ENCODE peak calls at places on chromosome 21, in five cellular contexts. One of them, this sample, is unnamed.

GRCh38 chr21:40852563-40852962 is 5.6 kb upstream of the DSCAM start:
- DNase-seq in NT2/D1: no peak
- DNase-seq in K562: no peak
- DNase-seq in HepG2: no peak
- DNase-seq in GM12878: no peak
- DNase-seq in this sample: no peak

GRCh38 chr21:37060296-37060695 is 12.6 kb downstream of the PIGP start:
- DNase-seq in NT2/D1: peak; percentile 86
- DNase-seq in K562: peak; percentile 52
- DNase-seq in HepG2: peak; percentile 89
- DNase-seq in GM12878: no peak
- DNase-seq in this sample: peak; percentile 82

GRCh38 chr21:46002841-46003574 is 21.4 kb downstream of the COL6A1 start:
- DNase-seq in NT2/D1: no peak
- DNase-seq in K562: no peak
- DNase-seq in HepG2: no peak
- DNase-seq in GM12878: no peak
- DNase-seq in this sample: no peak

GRCh38 chr21:46308431-46308830 is 15.2 kb downstream of the C21orf58 start:
- DNase-seq in NT2/D1: no peak
- DNase-seq in K562: no peak
- DNase-seq in HepG2: no peak
- DNase-seq in GM12878: no peak
- DNase-seq in this sample: no peak

GRCh38 chr21:14675774-14676530 is 129.8 kb upstream of the SAMSN1 start:
- DNase-seq in NT2/D1: no peak
- DNase-seq in K562: peak; percentile 67
- DNase-seq in HepG2: no peak
- DNase-seq in GM12878: peak; percentile 48
- DNase-seq in this sample: no peak

GRCh38 chr21:17003221-17003620 is 509.6 kb upstream of the CXADR start:
- DNase-seq in NT2/D1: no peak
- DNase-seq in K562: no peak
- DNase-seq in HepG2: no peak
- DNase-seq in GM12878: no peak
- DNase-seq in this sample: no peak

GRCh38 chr21:45555251-45555556 is 13.0 kb upstream of the SLC19A1 start:
- DNase-seq in NT2/D1: no peak
- DNase-seq in K562: no peak
- DNase-seq in HepG2: no peak
- DNase-seq in GM12878: no peak
- DNase-seq in this sample: no peak

GRCh38 chr21:32256873-32257620 is 21.8 kb downstream of the MIS18A start:
- DNase-seq in NT2/D1: no peak
- DNase-seq in K562: no peak
- DNase-seq in HepG2: no peak
- DNase-seq in GM12878: no peak
- DNase-seq in this sample: no peak

GRCh38 chr21:31557421-31557955 is 102.0 kb upstream of the SOD1 start:
- DNase-seq in NT2/D1: no peak
- DNase-seq in K562: no peak
- DNase-seq in HepG2: no peak
- DNase-seq in GM12878: no peak
- DNase-seq in this sample: no peak

GRCh38 chr21:31909772-31910470 is 37.1 kb downstream of the HUNK start:
- DNase-seq in NT2/D1: no peak
- DNase-seq in K562: no peak
- DNase-seq in HepG2: no peak
- DNase-seq in GM12878: no peak
- DNase-seq in this sample: no peak

GRCh38 chr21:42586406-42586805 is 67.0 kb upstream of the PDE9A start:
- DNase-seq in NT2/D1: no peak
- DNase-seq in K562: no peak
- DNase-seq in HepG2: no peak
- DNase-seq in GM12878: no peak
- DNase-seq in this sample: no peak

GRCh38 chr21:15749045-15749867 is 19.5 kb downstream of the USP25 start:
- DNase-seq in NT2/D1: no peak
- DNase-seq in K562: peak; percentile 46
- DNase-seq in HepG2: peak; percentile 48
- DNase-seq in GM12878: no peak
- DNase-seq in this sample: no peak

GRCh38 chr21:31975491-31975890 is 102.7 kb downstream of the HUNK start:
- DNase-seq in NT2/D1: no peak
- DNase-seq in K562: no peak
- DNase-seq in HepG2: no peak
- DNase-seq in GM12878: no peak
- DNase-seq in this sample: no peak

GRCh38 chr21:42568834-42569731 is 55.4 kb downstream of the SLC37A1 start:
- DNase-seq in NT2/D1: no peak
- DNase-seq in K562: no peak
- DNase-seq in HepG2: no peak
- DNase-seq in GM12878: no peak
- DNase-seq in this sample: no peak

GRCh38 chr21:32524010-32524719 is 61.2 kb downstream of the TCP10L start:
- DNase-seq in NT2/D1: peak; percentile 60
- DNase-seq in K562: no peak
- DNase-seq in HepG2: no peak
- DNase-seq in GM12878: no peak
- DNase-seq in this sample: no peak

GRCh38 chr21:45539046-45539795 is 3.0 kb downstream of the SLC19A1 start:
- DNase-seq in NT2/D1: no peak
- DNase-seq in K562: no peak
- DNase-seq in HepG2: no peak
- DNase-seq in GM12878: no peak
- DNase-seq in this sample: no peak

GRCh38 chr21:42554251-42554937 is 40.7 kb downstream of the SLC37A1 start:
- DNase-seq in NT2/D1: no peak
- DNase-seq in K562: no peak
- DNase-seq in HepG2: no peak
- DNase-seq in GM12878: no peak
- DNase-seq in this sample: no peak

GRCh38 chr21:22795644-22796043 is 1797.4 kb downstream of the NCAM2 start:
- DNase-seq in NT2/D1: no peak
- DNase-seq in K562: no peak
- DNase-seq in HepG2: no peak
- DNase-seq in GM12878: no peak
- DNase-seq in this sample: no peak

GRCh38 chr21:40732998-40733397 is 114.0 kb downstream of the DSCAM start:
- DNase-seq in NT2/D1: no peak
- DNase-seq in K562: no peak
- DNase-seq in HepG2: no peak
- DNase-seq in GM12878: no peak
- DNase-seq in this sample: no peak

GRCh38 chr21:36551731-36552457 is 72.0 kb upstream of the CLDN14 start:
- DNase-seq in NT2/D1: no peak
- DNase-seq in K562: no peak
- DNase-seq in HepG2: no peak
- DNase-seq in GM12878: no peak
- DNase-seq in this sample: no peak

GRCh38 chr21:16302851-16303282 is 573.1 kb downstream of the USP25 start:
- DNase-seq in NT2/D1: no peak
- DNase-seq in K562: no peak
- DNase-seq in HepG2: no peak
- DNase-seq in GM12878: no peak
- DNase-seq in this sample: no peak

GRCh38 chr21:43320526-43320925 is 106.4 kb downstream of the SIK1 start:
- DNase-seq in NT2/D1: no peak
- DNase-seq in K562: no peak
- DNase-seq in HepG2: no peak
- DNase-seq in GM12878: no peak
- DNase-seq in this sample: no peak

GRCh38 chr21:37582613-37583012 is 216.0 kb downstream of the DYRK1A start:
- DNase-seq in NT2/D1: no peak
- DNase-seq in K562: peak; percentile 78
- DNase-seq in HepG2: peak; percentile 57
- DNase-seq in GM12878: no peak
- DNase-seq in this sample: peak; percentile 18

GRCh38 chr21:24280591-24280990 is 1326.7 kb downstream of the MRPL39 start:
- DNase-seq in NT2/D1: no peak
- DNase-seq in K562: no peak
- DNase-seq in HepG2: no peak
- DNase-seq in GM12878: no peak
- DNase-seq in this sample: no peak

GRCh38 chr21:42254631-42255030 is 35.7 kb downstream of the ABCG1 start:
- DNase-seq in NT2/D1: no peak
- DNase-seq in K562: no peak
- DNase-seq in HepG2: no peak
- DNase-seq in GM12878: no peak
- DNase-seq in this sample: no peak

GRCh38 chr21:42651515-42652401 is 1.7 kb upstream of the PDE9A start:
- DNase-seq in NT2/D1: no peak
- DNase-seq in K562: no peak
- DNase-seq in HepG2: no peak
- DNase-seq in GM12878: no peak
- DNase-seq in this sample: no peak

GRCh38 chr21:38992737-38993136 is 187.0 kb downstream of the ETS2 start:
- DNase-seq in NT2/D1: no peak
- DNase-seq in K562: no peak
- DNase-seq in HepG2: no peak
- DNase-seq in GM12878: no peak
- DNase-seq in this sample: no peak

GRCh38 chr21:38994014-38994413 is 188.3 kb downstream of the ETS2 start:
- DNase-seq in NT2/D1: no peak
- DNase-seq in K562: no peak
- DNase-seq in HepG2: no peak
- DNase-seq in GM12878: no peak
- DNase-seq in this sample: no peak

GRCh38 chr21:38995071-38995669 is 188.1 kb downstream of the PSMG1 start:
- DNase-seq in NT2/D1: no peak
- DNase-seq in K562: no peak
- DNase-seq in HepG2: no peak
- DNase-seq in GM12878: no peak
- DNase-seq in this sample: no peak

GRCh38 chr21:38995755-38996154 is 187.5 kb downstream of the PSMG1 start:
- DNase-seq in NT2/D1: no peak
- DNase-seq in K562: no peak
- DNase-seq in HepG2: no peak
- DNase-seq in GM12878: no peak
- DNase-seq in this sample: no peak

GRCh38 chr21:38993561-38993960 is 187.8 kb downstream of the ETS2 start:
- DNase-seq in NT2/D1: no peak
- DNase-seq in K562: no peak
- DNase-seq in HepG2: peak; percentile 41
- DNase-seq in GM12878: no peak
- DNase-seq in this sample: peak; percentile 4
- TF ChIP-seq ZNF274 in NT2/D1: no peak
- TF ChIP-seq ZNF274 in K562: no peak
- TF ChIP-seq ZNF274 in HepG2: no peak
- TF ChIP-seq ZNF274 in GM12878: no peak
- TF ChIP-seq ZNF274 in this sample: no peak

GRCh38 chr21:44527156-44527982 is 12.6 kb downstream of the KRTAP10-1 start:
- DNase-seq in NT2/D1: no peak
- DNase-seq in K562: no peak
- DNase-seq in HepG2: no peak
- DNase-seq in GM12878: no peak
- DNase-seq in this sample: no peak
- TF ChIP-seq ZNF274 in NT2/D1: no peak
- TF ChIP-seq ZNF274 in K562: no peak
- TF ChIP-seq ZNF274 in HepG2: no peak
- TF ChIP-seq ZNF274 in GM12878: no peak
- TF ChIP-seq ZNF274 in this sample: no peak

DNA sequence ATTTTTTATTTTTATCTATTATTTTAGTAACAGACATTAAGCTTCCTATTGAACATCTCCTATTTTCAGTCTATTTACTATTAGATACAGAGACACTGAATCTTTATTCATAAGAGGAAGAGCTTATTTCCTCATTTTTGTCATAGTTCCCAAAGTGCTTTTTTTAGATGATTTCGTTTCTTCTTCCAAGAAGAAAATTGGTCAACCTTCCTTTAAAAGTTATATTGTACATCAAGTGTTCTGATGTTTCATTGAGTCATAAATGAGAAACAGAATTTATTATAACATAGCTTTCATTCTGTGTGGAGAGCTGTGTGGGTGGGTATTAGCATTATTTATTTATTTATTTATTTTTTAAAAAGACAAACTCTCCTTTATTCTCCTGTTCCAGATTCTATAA is 50.6 kb upstream of the BACH1 start:
- DNase-seq in NT2/D1: no peak
- DNase-seq in K562: no peak
- DNase-seq in HepG2: no peak
- DNase-seq in GM12878: no peak
- DNase-seq in this sample: no peak
- TF ChIP-seq ZNF274 in NT2/D1: no peak
- TF ChIP-seq ZNF274 in K562: no peak
- TF ChIP-seq ZNF274 in HepG2: no peak
- TF ChIP-seq ZNF274 in GM12878: no peak
- TF ChIP-seq ZNF274 in this sample: no peak

GRCh38 chr21:35344582-35344981 is 295.5 kb upstream of the RUNX1 start:
- DNase-seq in NT2/D1: no peak
- DNase-seq in K562: no peak
- DNase-seq in HepG2: no peak
- DNase-seq in GM12878: no peak
- DNase-seq in this sample: no peak

GRCh38 chr21:35342440-35342839 is 293.3 kb upstream of the RUNX1 start:
- DNase-seq in NT2/D1: no peak
- DNase-seq in K562: peak; percentile 15
- DNase-seq in HepG2: no peak
- DNase-seq in GM12878: peak; percentile 17
- DNase-seq in this sample: no peak

GRCh38 chr21:35340273-35340672 is 291.2 kb upstream of the RUNX1 start:
- DNase-seq in NT2/D1: no peak
- DNase-seq in K562: no peak
- DNase-seq in HepG2: peak; percentile 5
- DNase-seq in GM12878: no peak
- DNase-seq in this sample: peak; percentile 22

GRCh38 chr21:35345954-35346353 is 296.9 kb upstream of the RUNX1 start:
- DNase-seq in NT2/D1: no peak
- DNase-seq in K562: no peak
- DNase-seq in HepG2: no peak
- DNase-seq in GM12878: no peak
- DNase-seq in this sample: no peak

GRCh38 chr21:35343046-35343816 is 294.1 kb upstream of the RUNX1 start:
- DNase-seq in NT2/D1: no peak
- DNase-seq in K562: peak; percentile 49
- DNase-seq in HepG2: no peak
- DNase-seq in GM12878: no peak
- DNase-seq in this sample: no peak
- TF ChIP-seq ZNF274 in NT2/D1: no peak
- TF ChIP-seq ZNF274 in K562: no peak
- TF ChIP-seq ZNF274 in HepG2: no peak
- TF ChIP-seq ZNF274 in GM12878: no peak
- TF ChIP-seq ZNF274 in this sample: no peak

DNA sequence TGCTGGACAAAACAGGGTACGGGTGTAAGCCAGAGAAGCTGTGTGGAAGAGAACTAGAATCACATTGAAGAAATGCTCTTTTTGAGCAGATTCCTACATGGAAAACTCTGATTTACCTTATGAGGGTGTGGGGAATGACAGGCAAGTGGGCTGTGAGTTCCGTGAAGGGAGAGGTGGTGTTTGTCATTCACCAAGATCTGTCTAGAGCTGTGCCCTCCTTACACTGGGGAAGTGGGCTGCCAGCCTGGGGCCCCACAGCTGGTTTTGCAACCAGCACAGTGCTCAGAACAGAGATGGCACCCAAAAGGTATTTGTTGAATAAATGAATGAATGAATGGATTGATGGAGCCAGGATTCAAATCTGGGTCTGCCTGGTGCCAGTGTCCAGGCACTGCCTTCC is 10.4 kb downstream of the RCAN1 start:
- DNase-seq in NT2/D1: no peak
- DNase-seq in K562: no peak
- DNase-seq in HepG2: no peak
- DNase-seq in GM12878: no peak
- DNase-seq in this sample: no peak
- TF ChIP-seq ZNF274 in NT2/D1: no peak
- TF ChIP-seq ZNF274 in K562: no peak
- TF ChIP-seq ZNF274 in HepG2: no peak
- TF ChIP-seq ZNF274 in GM12878: no peak
- TF ChIP-seq ZNF274 in this sample: no peak